ENCODE peak calls at places on chromosome 3, in six cellular contexts. Y is A549; R is heart left ventricle; Z is mammary epithelial cell; N is CD8-positive, alpha-beta memory T cell; K is tibial artery. Q is an unnamed sample.

GRCh38 chr3:71225951-71226564 is 357.5 kb downstream of the FOXP1 start:
- DNase-seq in Y (no peak), R (peak; percentile 33), Z (no peak), N (no peak), K (no peak), Q (no peak)

GRCh38 chr3:44342191-44342790 is 3.7 kb downstream of the TCAIM start:
- DNase-seq in Y (no peak), R (no peak), Z (no peak), N (no peak), K (no peak), Q (no peak)

GRCh38 chr3:169886671-169887070 is 16.9 kb upstream of the LRRC31 start:
- DNase-seq in Y (no peak), R (peak; percentile 89), Z (no peak), N (no peak), K (peak; percentile 62), Q (peak; percentile 13)

GRCh38 chr3:94414412-94414811 is 351.6 kb downstream of the NSUN3 start:
- DNase-seq in Y (no peak), R (no peak), Z (no peak), N (no peak), K (no peak), Q (no peak)

GRCh38 chr3:123370819-123371218 is 78.1 kb downstream of the ADCY5 start:
- DNase-seq in Y (no peak), R (no peak), Z (no peak), N (no peak), K (no peak), Q (no peak)

GRCh38 chr3:9915252-9916141 is 1.4 kb upstream of the IL17RC start:
- DNase-seq in Y (no peak), R (peak; percentile 86), Z (no peak), N (no peak), K (peak; percentile 81), Q (peak; percentile 39)

GRCh38 chr3:82498186-82498585 is 736.7 kb upstream of the GBE1 start:
- DNase-seq in Y (no peak), R (no peak), Z (no peak), N (no peak), K (no peak), Q (no peak)

GRCh38 chr3:9843715-9844438 is at the start of gene RPUSD3:
- DNase-seq in Y (peak; percentile 99), R (peak; percentile 99), Z (peak; percentile 92), N (peak; percentile 96), K (peak; percentile 98), Q (peak; percentile 97)

GRCh38 chr3:160622263-160623045 is 54.5 kb upstream of the ARL14 start:
- DNase-seq in Y (no peak), R (no peak), Z (no peak), N (no peak), K (no peak), Q (no peak)

GRCh38 chr3:117602054-117602644 is 892.6 kb downstream of the TUSC7 start:
- DNase-seq in Y (no peak), R (peak; percentile 23), Z (no peak), N (no peak), K (no peak), Q (no peak)

GRCh38 chr3:102390465-102390864 is 44.4 kb upstream of the ZPLD1 start:
- DNase-seq in Y (no peak), R (no peak), Z (no peak), N (no peak), K (no peak), Q (no peak)

GRCh38 chr3:133895208-133896001 is at the start of gene RAB6B:
- DNase-seq in Y (no peak), R (peak; percentile 64), Z (peak; percentile 39), N (no peak), K (no peak), Q (no peak)

GRCh38 chr3:45381168-45381852 is 7.1 kb upstream of the LARS2 start:
- DNase-seq in Y (no peak), R (peak; percentile 41), Z (no peak), N (no peak), K (no peak), Q (no peak)

GRCh38 chr3:46091046-46091445 is 63.8 kb upstream of the XCR1 start:
- DNase-seq in Y (no peak), R (no peak), Z (no peak), N (no peak), K (no peak), Q (no peak)

GRCh38 chr3:16084887-16085286 is 89.6 kb upstream of the GALNT15 start:
- DNase-seq in Y (no peak), R (no peak), Z (no peak), N (no peak), K (no peak), Q (no peak)

GRCh38 chr3:38600551-38600950 is 48.9 kb downstream of the SCN5A start:
- DNase-seq in Y (no peak), R (no peak), Z (no peak), N (no peak), K (no peak), Q (no peak)
- H3K9me3 ChIP-seq in Y (no peaks in the 10 kb centered on the region), R (no peaks in the 10 kb centered on the region), Z (no peaks in the 10 kb centered on the region), N (no peaks in the 10 kb centered on the region), K (no peaks in the 10 kb centered on the region), Q (no peaks in the 10 kb centered on the region)

DNA sequence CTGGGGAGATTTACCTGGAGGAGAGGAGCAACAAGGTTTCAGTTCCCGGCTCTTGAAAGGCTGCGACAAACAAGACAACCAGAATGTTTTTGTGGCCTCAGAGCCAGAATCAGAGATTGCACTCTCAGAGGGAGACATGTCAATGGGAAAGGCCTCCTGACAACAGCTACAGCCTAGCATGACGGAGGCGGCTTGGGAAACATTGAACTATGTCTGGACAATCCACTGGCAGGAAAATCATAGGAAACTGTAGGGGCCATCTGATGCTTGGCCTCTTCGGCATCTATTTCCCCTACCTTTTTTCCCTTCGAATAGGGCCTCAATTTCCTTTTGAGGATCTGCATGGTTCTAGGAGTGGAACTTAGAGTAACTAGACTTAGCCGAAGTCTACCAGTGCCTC is 13.2 kb upstream of the PTPN23 start:
- DNase-seq in Y (no peak), R (no peak), Z (no peak), N (no peak), K (no peak), Q (no peak)
- H3K9me3 ChIP-seq in Y (no peaks in the 10 kb centered on the region), R (no peaks in the 10 kb centered on the region), Z (no peaks in the 10 kb centered on the region), N (no peaks in the 10 kb centered on the region), K (no peaks in the 10 kb centered on the region), Q (no peaks in the 10 kb centered on the region)

DNA sequence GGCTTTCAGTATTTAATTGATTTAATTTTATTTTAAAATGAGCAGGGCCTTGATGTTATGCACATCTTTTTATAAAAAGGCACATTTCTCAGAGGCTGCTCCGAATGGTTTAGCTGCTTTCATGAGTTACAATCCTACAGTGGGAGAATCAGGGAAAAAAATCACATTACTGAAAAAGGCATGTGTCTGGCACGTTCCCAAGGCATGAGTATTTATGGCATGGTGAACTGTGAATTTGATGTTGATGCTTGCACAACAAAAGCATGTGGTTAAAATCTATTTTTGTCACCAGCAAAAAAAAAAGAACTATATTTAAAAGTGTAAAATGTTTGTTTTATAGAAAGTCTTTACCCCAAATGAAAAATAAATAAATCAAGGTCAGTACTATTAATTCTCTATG is 485.2 kb upstream of the ROBO2 start:
- DNase-seq in Y (no peak), R (no peak), Z (no peak), N (no peak), K (peak; percentile 60), Q (no peak)
- H3K9me3 ChIP-seq in Y (peaks cover 4% of the 10 kb centered on the region), R (no peaks in the 10 kb centered on the region), Z (peaks cover 9% of the 10 kb centered on the region), N (no peaks in the 10 kb centered on the region), K (no peaks in the 10 kb centered on the region), Q (no peaks in the 10 kb centered on the region)

GRCh38 chr3:42911551-42911950 is 5.6 kb downstream of the ZNF662 start:
- DNase-seq in Y (no peak), R (no peak), Z (no peak), N (no peak), K (no peak), Q (no peak)

GRCh38 chr3:42914771-42915515 is 9.0 kb downstream of the ZNF662 start:
- DNase-seq in Y (no peak), R (no peak), Z (no peak), N (no peak), K (no peak), Q (no peak)
- H3K9me3 ChIP-seq in Y (peaks cover 35% of the 10 kb centered on the region), R (peaks cover 62% of the 10 kb centered on the region), Z (peaks cover 22% of the 10 kb centered on the region), N (peaks cover 21% of the 10 kb centered on the region), K (peaks cover 71% of the 10 kb centered on the region), Q (peaks cover 65% of the 10 kb centered on the region)

Q was measured in gastrocnemius medialis.